ENCODE peak calls at places on chromosomes 3 and 15, in seven cellular contexts. One of them, this sample, is unnamed.

GRCh38 chr3:12312010-12312409 is 23.1 kb downstream of the PPARG start:
- DNase-seq in mesendoderm: no peak
- DNase-seq in CD8-positive, alpha-beta T cell: no peak
- DNase-seq in right lobe of liver: no peak
- DNase-seq in heart right ventricle: no peak
- DNase-seq in adrenal gland: no peak
- DNase-seq in Peyer's patch: no peak
- DNase-seq in this sample: no peak

GRCh38 chr3:129087138-129087702 is 26.6 kb downstream of the GP9 start:
- DNase-seq in heart right ventricle: peak
- DNase-seq in adrenal gland: no peak
- DNase-seq in CD8-positive, alpha-beta T cell: no peak
- DNase-seq in right lobe of liver: no peak
- DNase-seq in Peyer's patch: no peak
- DNase-seq in mesendoderm: no peak
- DNase-seq in this sample: no peak

GRCh38 chr3:185732782-185733181 is 92.1 kb downstream of the IGF2BP2 start:
- DNase-seq in CD8-positive, alpha-beta T cell: no peak
- DNase-seq in Peyer's patch: no peak
- DNase-seq in right lobe of liver: no peak
- DNase-seq in heart right ventricle: no peak
- DNase-seq in adrenal gland: no peak
- DNase-seq in mesendoderm: peak
- DNase-seq in this sample: no peak

GRCh38 chr3:87298111-87298718 is 21.8 kb upstream of the POU1F1 start:
- DNase-seq in heart right ventricle: no peak
- DNase-seq in right lobe of liver: no peak
- DNase-seq in adrenal gland: no peak
- DNase-seq in Peyer's patch: no peak
- DNase-seq in mesendoderm: peak
- DNase-seq in CD8-positive, alpha-beta T cell: no peak
- DNase-seq in this sample: no peak

GRCh38 chr3:128496602-128497304 is 3.8 kb upstream of the GATA2 start:
- DNase-seq in right lobe of liver: peak
- DNase-seq in mesendoderm: peak
- DNase-seq in CD8-positive, alpha-beta T cell: no peak
- DNase-seq in Peyer's patch: peak
- DNase-seq in heart right ventricle: no peak
- DNase-seq in adrenal gland: no peak
- DNase-seq in this sample: no peak

GRCh38 chr3:99907959-99908544 is 90.4 kb downstream of the CMSS1 start:
- DNase-seq in right lobe of liver: no peak
- DNase-seq in adrenal gland: no peak
- DNase-seq in heart right ventricle: no peak
- DNase-seq in mesendoderm: no peak
- DNase-seq in CD8-positive, alpha-beta T cell: no peak
- DNase-seq in Peyer's patch: no peak
- DNase-seq in this sample: no peak

GRCh38 chr15:37181339-37181738 is 81.0 kb upstream of the MEIS2 start:
- DNase-seq in heart right ventricle: no peak
- DNase-seq in Peyer's patch: no peak
- DNase-seq in mesendoderm: no peak
- DNase-seq in CD8-positive, alpha-beta T cell: no peak
- DNase-seq in adrenal gland: no peak
- DNase-seq in right lobe of liver: no peak
- DNase-seq in this sample: no peak

GRCh38 chr15:100349696-100350433 is 8.1 kb upstream of the ADAMTS17 start:
- DNase-seq in mesendoderm: peak
- DNase-seq in adrenal gland: peak
- DNase-seq in heart right ventricle: peak
- DNase-seq in CD8-positive, alpha-beta T cell: peak
- DNase-seq in right lobe of liver: peak
- DNase-seq in Peyer's patch: peak
- DNase-seq in this sample: peak

GRCh38 chr3:88824646-88825303 is 282.6 kb upstream of the EPHA3 start:
- DNase-seq in mesendoderm: no peak
- DNase-seq in Peyer's patch: no peak
- DNase-seq in adrenal gland: no peak
- DNase-seq in CD8-positive, alpha-beta T cell: no peak
- DNase-seq in heart right ventricle: no peak
- DNase-seq in right lobe of liver: no peak
- DNase-seq in this sample: no peak

GRCh38 chr3:184608209-184608608 is 46.6 kb downstream of the EPHB3 start:
- DNase-seq in Peyer's patch: no peak
- DNase-seq in heart right ventricle: no peak
- DNase-seq in right lobe of liver: no peak
- DNase-seq in adrenal gland: no peak
- DNase-seq in CD8-positive, alpha-beta T cell: no peak
- DNase-seq in mesendoderm: no peak
- DNase-seq in this sample: peak

GRCh38 chr3:37751967-37752660 is 109.6 kb upstream of the CTDSPL start:
- DNase-seq in Peyer's patch: no peak
- DNase-seq in heart right ventricle: no peak
- DNase-seq in adrenal gland: no peak
- DNase-seq in right lobe of liver: no peak
- DNase-seq in mesendoderm: no peak
- DNase-seq in CD8-positive, alpha-beta T cell: no peak
- DNase-seq in this sample: no peak

GRCh38 chr3:139935071-139935865 is at the start of gene CLSTN2:
- DNase-seq in CD8-positive, alpha-beta T cell: no peak
- DNase-seq in adrenal gland: peak
- DNase-seq in right lobe of liver: peak
- DNase-seq in Peyer's patch: peak
- DNase-seq in heart right ventricle: peak
- DNase-seq in mesendoderm: peak
- DNase-seq in this sample: no peak

GRCh38 chr3:186534113-186534669 is 10.0 kb downstream of the CRYGS start:
- DNase-seq in adrenal gland: no peak
- DNase-seq in mesendoderm: no peak
- DNase-seq in CD8-positive, alpha-beta T cell: no peak
- DNase-seq in Peyer's patch: peak
- DNase-seq in heart right ventricle: no peak
- DNase-seq in right lobe of liver: no peak
- DNase-seq in this sample: no peak

GRCh38 chr3:127091376-127091775 is 101.6 kb upstream of the PRR23E start:
- DNase-seq in CD8-positive, alpha-beta T cell: no peak
- DNase-seq in right lobe of liver: no peak
- DNase-seq in adrenal gland: no peak
- DNase-seq in heart right ventricle: no peak
- DNase-seq in Peyer's patch: no peak
- DNase-seq in mesendoderm: no peak
- DNase-seq in this sample: no peak

GRCh38 chr3:112794622-112795172 is 52.0 kb downstream of the CD200R1L start:
- DNase-seq in heart right ventricle: no peak
- DNase-seq in right lobe of liver: no peak
- DNase-seq in adrenal gland: no peak
- DNase-seq in mesendoderm: peak
- DNase-seq in CD8-positive, alpha-beta T cell: no peak
- DNase-seq in Peyer's patch: peak
- DNase-seq in this sample: no peak

GRCh38 chr3:174408310-174408709 is 450.8 kb upstream of the NAALADL2 start:
- DNase-seq in Peyer's patch: no peak
- DNase-seq in heart right ventricle: no peak
- DNase-seq in adrenal gland: no peak
- DNase-seq in mesendoderm: peak
- DNase-seq in right lobe of liver: no peak
- DNase-seq in CD8-positive, alpha-beta T cell: no peak
- DNase-seq in this sample: no peak

GRCh38 chr15:57923750-57924149 is 141.8 kb downstream of the ALDH1A2 start:
- DNase-seq in adrenal gland: no peak
- DNase-seq in heart right ventricle: peak
- DNase-seq in mesendoderm: no peak
- DNase-seq in CD8-positive, alpha-beta T cell: no peak
- DNase-seq in Peyer's patch: no peak
- DNase-seq in right lobe of liver: no peak
- DNase-seq in this sample: no peak

GRCh38 chr3:117035785-117036184 is 326.2 kb downstream of the TUSC7 start:
- DNase-seq in CD8-positive, alpha-beta T cell: no peak
- DNase-seq in right lobe of liver: no peak
- DNase-seq in heart right ventricle: no peak
- DNase-seq in Peyer's patch: peak
- DNase-seq in mesendoderm: peak
- DNase-seq in adrenal gland: peak
- DNase-seq in this sample: no peak

GRCh38 chr3:156981005-156981404 is 154.9 kb downstream of the LEKR1 start:
- DNase-seq in mesendoderm: no peak
- DNase-seq in Peyer's patch: no peak
- DNase-seq in CD8-positive, alpha-beta T cell: no peak
- DNase-seq in heart right ventricle: no peak
- DNase-seq in right lobe of liver: no peak
- DNase-seq in adrenal gland: no peak
- DNase-seq in this sample: no peak

GRCh38 chr3:146164506-146164905 is 3.5 kb upstream of the PLOD2 start:
- DNase-seq in right lobe of liver: no peak
- DNase-seq in adrenal gland: no peak
- DNase-seq in CD8-positive, alpha-beta T cell: no peak
- DNase-seq in mesendoderm: no peak
- DNase-seq in Peyer's patch: no peak
- DNase-seq in heart right ventricle: no peak
- DNase-seq in this sample: no peak

GRCh38 chr3:124512881-124513609 is 217.2 kb upstream of the UMPS start:
- DNase-seq in right lobe of liver: no peak
- DNase-seq in CD8-positive, alpha-beta T cell: no peak
- DNase-seq in mesendoderm: peak
- DNase-seq in adrenal gland: peak
- DNase-seq in heart right ventricle: no peak
- DNase-seq in Peyer's patch: no peak
- DNase-seq in this sample: no peak

GRCh38 chr3:117486709-117487394 is 777.3 kb downstream of the TUSC7 start:
- DNase-seq in mesendoderm: no peak
- DNase-seq in CD8-positive, alpha-beta T cell: no peak
- DNase-seq in adrenal gland: no peak
- DNase-seq in right lobe of liver: no peak
- DNase-seq in Peyer's patch: no peak
- DNase-seq in heart right ventricle: no peak
- DNase-seq in this sample: no peak

GRCh38 chr15:39969871-39970270 is 36.0 kb downstream of the EIF2AK4 start:
- DNase-seq in mesendoderm: peak
- DNase-seq in Peyer's patch: peak
- DNase-seq in CD8-positive, alpha-beta T cell: no peak
- DNase-seq in heart right ventricle: peak
- DNase-seq in right lobe of liver: no peak
- DNase-seq in adrenal gland: no peak
- DNase-seq in this sample: no peak

GRCh38 chr3:109275702-109276293 is 40.5 kb downstream of the DPPA2 start:
- DNase-seq in mesendoderm: peak
- DNase-seq in adrenal gland: no peak
- DNase-seq in right lobe of liver: peak
- DNase-seq in CD8-positive, alpha-beta T cell: no peak
- DNase-seq in Peyer's patch: no peak
- DNase-seq in heart right ventricle: peak
- DNase-seq in this sample: no peak

GRCh38 chr3:128241741-128242140 is 88.5 kb downstream of the EEFSEC start:
- DNase-seq in mesendoderm: no peak
- DNase-seq in Peyer's patch: no peak
- DNase-seq in CD8-positive, alpha-beta T cell: no peak
- DNase-seq in heart right ventricle: no peak
- DNase-seq in right lobe of liver: no peak
- DNase-seq in adrenal gland: no peak
- DNase-seq in this sample: no peak

GRCh38 chr3:83769791-83770663 is 1188.8 kb upstream of the CADM2 start:
- DNase-seq in adrenal gland: no peak
- DNase-seq in right lobe of liver: no peak
- DNase-seq in CD8-positive, alpha-beta T cell: no peak
- DNase-seq in mesendoderm: no peak
- DNase-seq in heart right ventricle: no peak
- DNase-seq in Peyer's patch: no peak
- DNase-seq in this sample: no peak

GRCh38 chr3:49132073-49132436 is 795 bp downstream of the LAMB2 start:
- DNase-seq in right lobe of liver: no peak
- DNase-seq in Peyer's patch: no peak
- DNase-seq in heart right ventricle: no peak
- DNase-seq in CD8-positive, alpha-beta T cell: no peak
- DNase-seq in adrenal gland: no peak
- DNase-seq in mesendoderm: no peak
- DNase-seq in this sample: no peak
- H3K27ac ChIP-seq in right lobe of liver: no peak
- H3K27ac ChIP-seq in Peyer's patch: peak
- H3K27ac ChIP-seq in heart right ventricle: peak
- H3K27ac ChIP-seq in CD8-positive, alpha-beta T cell: no peak
- H3K27ac ChIP-seq in adrenal gland: peak
- H3K27ac ChIP-seq in mesendoderm: peak
- H3K27ac ChIP-seq in this sample: no peak

DNA sequence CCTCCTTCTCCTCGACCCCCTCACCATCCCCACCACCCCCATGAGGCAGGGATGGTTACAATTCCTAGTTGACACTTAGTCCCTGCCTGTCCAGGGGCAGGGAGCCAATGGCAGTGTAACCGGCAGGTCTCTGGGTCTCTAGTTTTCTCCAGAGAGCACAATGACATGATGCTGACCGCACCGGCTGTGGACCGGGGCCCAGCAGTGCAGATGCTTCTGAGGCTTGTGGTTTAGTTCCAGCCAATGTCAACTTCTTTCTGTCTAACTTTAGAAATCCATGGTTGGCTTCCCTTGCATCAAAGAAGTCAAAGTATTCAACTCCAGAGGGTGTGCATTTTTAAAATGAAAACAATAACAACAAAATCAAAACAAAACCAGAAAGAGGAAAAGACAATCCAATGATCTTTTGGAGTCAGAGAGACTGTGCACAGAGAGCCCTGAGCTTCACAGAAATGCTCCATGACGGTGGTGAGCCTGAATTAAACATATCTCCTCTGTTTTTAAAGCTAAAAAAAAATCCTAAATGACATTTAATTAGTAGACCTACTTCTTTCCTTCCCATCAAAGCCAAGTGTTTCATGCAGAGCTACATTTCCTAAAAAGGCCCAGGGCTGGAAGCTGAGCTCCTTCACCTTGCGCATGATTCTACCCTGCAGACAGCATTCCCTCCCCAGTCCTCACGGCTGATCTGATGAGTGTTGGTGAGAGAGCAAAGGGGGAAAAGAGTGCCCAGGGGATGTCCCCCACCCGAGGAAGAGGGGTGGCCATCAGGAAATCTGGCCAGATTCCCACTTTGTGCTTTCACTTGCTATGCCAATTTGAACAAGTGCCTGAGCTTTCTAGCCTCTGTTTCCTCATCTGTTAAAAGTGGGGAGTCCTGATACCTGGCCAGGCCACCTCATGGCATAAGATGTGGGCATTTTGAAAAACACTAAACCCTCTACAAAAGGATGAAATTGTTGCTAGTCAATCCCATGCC is 230.7 kb upstream of the TLE3 start:
- DNase-seq in CD8-positive, alpha-beta T cell: no peak
- DNase-seq in mesendoderm: no peak
- DNase-seq in heart right ventricle: peak
- DNase-seq in adrenal gland: no peak
- DNase-seq in right lobe of liver: no peak
- DNase-seq in Peyer's patch: peak
- DNase-seq in this sample: no peak
- H3K27ac ChIP-seq in CD8-positive, alpha-beta T cell: no peak
- H3K27ac ChIP-seq in mesendoderm: no peak
- H3K27ac ChIP-seq in heart right ventricle: no peak
- H3K27ac ChIP-seq in adrenal gland: peak
- H3K27ac ChIP-seq in right lobe of liver: no peak
- H3K27ac ChIP-seq in Peyer's patch: no peak
- H3K27ac ChIP-seq in this sample: no peak

GRCh38 chr15:75673426-75674247 is 25.9 kb downstream of the SNX33 start:
- DNase-seq in heart right ventricle: peak
- DNase-seq in right lobe of liver: no peak
- DNase-seq in mesendoderm: no peak
- DNase-seq in CD8-positive, alpha-beta T cell: no peak
- DNase-seq in Peyer's patch: peak
- DNase-seq in adrenal gland: peak
- DNase-seq in this sample: no peak
- H3K27ac ChIP-seq in heart right ventricle: peak
- H3K27ac ChIP-seq in right lobe of liver: no peak
- H3K27ac ChIP-seq in mesendoderm: no peak
- H3K27ac ChIP-seq in CD8-positive, alpha-beta T cell: no peak
- H3K27ac ChIP-seq in Peyer's patch: peak
- H3K27ac ChIP-seq in adrenal gland: peak
- H3K27ac ChIP-seq in this sample: no peak

GRCh38 chr15:31274496-31275330 is 51.9 kb upstream of the KLF13 start:
- DNase-seq in right lobe of liver: peak
- DNase-seq in CD8-positive, alpha-beta T cell: no peak
- DNase-seq in adrenal gland: no peak
- DNase-seq in heart right ventricle: peak
- DNase-seq in Peyer's patch: peak
- DNase-seq in mesendoderm: no peak
- DNase-seq in this sample: no peak
- H3K27ac ChIP-seq in right lobe of liver: no peak
- H3K27ac ChIP-seq in CD8-positive, alpha-beta T cell: no peak
- H3K27ac ChIP-seq in adrenal gland: no peak
- H3K27ac ChIP-seq in heart right ventricle: no peak
- H3K27ac ChIP-seq in Peyer's patch: no peak
- H3K27ac ChIP-seq in mesendoderm: no peak
- H3K27ac ChIP-seq in this sample: no peak